ENCODE peak calls at places on chromosomes 12 and 14, in four cellular contexts. A is colonic mucosa, K is fibroblast of pulmonary artery, H is fibroblast of mammary gland. D is an unnamed sample.

GRCh38 chr14:90295870-90296516 is 35.7 kb downstream of the NRDE2 start:
- DNase-seq in A (no peak), K (no peak), H (no peak), D (no peak)

GRCh38 chr12:121860257-121860656 is 1.6 kb upstream of the HPD start:
- DNase-seq in A (no peak), K (no peak), H (no peak), D (no peak)

GRCh38 chr12:131167334-131167733 is 213.6 kb downstream of the ADGRD1 start:
- DNase-seq in A (peak), K (no peak), H (no peak), D (peak)

GRCh38 chr12:22321620-22322019 is 12.9 kb downstream of the ST8SIA1 start:
- DNase-seq in A (no peak), K (peak), H (no peak), D (no peak)

GRCh38 chr12:21690704-21691368 is 33.2 kb upstream of the LDHB start:
- DNase-seq in A (no peak), K (no peak), H (no peak), D (no peak)

GRCh38 chr14:97707603-97708002 is 910.4 kb downstream of the VRK1 start:
- DNase-seq in A (no peak), K (no peak), H (no peak), D (no peak)

GRCh38 chr12:2190085-2190484 is 137.3 kb downstream of the CACNA1C start:
- DNase-seq in A (no peak), K (no peak), H (no peak), D (no peak)

GRCh38 chr12:6750506-6750905 is 2.4 kb downstream of the MLF2 start:
- DNase-seq in A (no peak), K (no peak), H (no peak), D (no peak)

GRCh38 chr12:108425238-108425795 is 86.2 kb upstream of the CMKLR1 start:
- DNase-seq in A (no peak), K (no peak), H (no peak), D (no peak)

GRCh38 chr12:122870867-122871664 is 24.9 kb downstream of the VPS37B start:
- DNase-seq in A (no peak), K (peak), H (peak), D (peak)

GRCh38 chr12:102888511-102888910 is 28.5 kb downstream of the PAH start:
- DNase-seq in A (no peak), K (no peak), H (no peak), D (no peak)

GRCh38 chr12:102885043-102885932 is 31.8 kb downstream of the PAH start:
- DNase-seq in A (no peak), K (no peak), H (no peak), D (no peak)

GRCh38 chr12:102879144-102879763 is 37.8 kb downstream of the PAH start:
- DNase-seq in A (no peak), K (peak), H (peak), D (peak)

GRCh38 chr12:102880783-102881182 is 36.3 kb downstream of the PAH start:
- DNase-seq in A (no peak), K (no peak), H (no peak), D (no peak)

DNA sequence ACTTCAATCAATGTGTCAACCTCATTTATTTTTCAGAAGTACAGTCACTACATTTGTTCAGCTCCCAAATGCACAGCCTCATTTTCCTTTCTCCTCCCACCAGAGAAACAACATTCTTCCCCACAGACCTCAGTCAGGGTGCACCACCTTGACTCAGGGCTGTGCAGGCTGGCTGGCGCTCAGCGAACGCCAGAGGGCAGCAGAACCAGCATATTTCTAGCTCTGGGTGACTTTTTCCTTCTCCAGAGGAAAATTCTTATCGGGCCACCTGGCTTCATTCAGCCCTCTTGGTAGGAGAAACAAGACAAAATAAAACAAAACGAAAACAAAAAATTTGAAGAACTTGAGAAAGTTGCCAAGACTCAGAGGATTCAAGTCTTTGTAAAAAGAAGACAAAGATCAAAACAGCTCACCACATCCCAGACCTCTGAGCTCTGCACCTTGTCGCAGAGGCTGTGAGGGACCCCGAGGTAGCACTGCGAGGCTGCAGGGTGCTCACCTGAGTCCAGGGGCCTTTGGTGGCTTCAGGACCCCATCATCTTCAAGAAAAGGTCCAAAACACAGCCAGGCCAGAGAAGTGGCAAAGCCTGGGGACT is 33.7 kb downstream of the PAH start:
- DNase-seq in A (peak), K (peak), H (peak), D (peak)
- TF ChIP-seq CTCF in A (peak), K (peak), H (peak), D (peak)

DNA sequence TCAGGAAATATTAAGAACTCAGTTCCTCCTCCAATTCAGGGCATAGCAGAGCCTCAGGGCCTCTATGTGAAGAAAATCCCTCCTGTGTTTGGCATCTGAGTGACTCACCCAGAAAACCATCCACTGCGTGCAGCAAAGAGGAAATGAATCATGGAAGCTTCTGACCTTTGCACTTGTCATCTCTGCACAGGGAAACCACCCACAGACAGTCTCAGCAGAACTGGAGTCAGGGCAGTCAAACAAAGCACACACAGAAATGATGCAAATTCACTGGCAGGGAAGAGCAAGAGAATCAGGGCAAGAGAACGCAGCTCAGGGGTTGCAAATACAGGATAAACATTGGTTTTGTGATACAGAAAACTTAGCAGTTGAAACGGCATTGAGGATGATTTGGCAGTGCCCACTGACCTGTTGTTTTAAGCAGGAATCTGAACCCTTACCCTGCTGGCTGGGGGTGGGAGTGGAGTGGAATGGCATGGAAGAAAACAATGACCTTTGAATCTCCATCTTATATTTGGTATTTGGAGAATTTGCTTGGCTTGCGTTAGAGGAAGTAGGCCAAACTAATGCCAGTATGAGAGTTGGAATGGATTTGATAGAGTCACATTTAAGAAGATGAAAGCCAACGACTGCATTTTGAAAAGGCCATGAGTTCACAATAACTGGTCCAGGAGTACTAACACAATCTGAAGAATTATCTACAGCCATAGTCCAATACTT is 53.5 kb downstream of the PHLDA1 start:
- DNase-seq in A (peak), K (peak), H (peak), D (no peak)
- H3K4me3 ChIP-seq in A (no peak), K (no peak), H (no peak), D (no peak)

GRCh38 chr14:45810152-45810872 is 557.3 kb upstream of the MIS18BP1 start:
- DNase-seq in A (peak), K (no peak), H (no peak), D (no peak)
- TF ChIP-seq CTCF in A (peak), K (no peak), H (no peak), D (peak)

GRCh38 chr12:19245656-19246055 is 116.1 kb downstream of the PLEKHA5 start:
- DNase-seq in A (no peak), K (peak), H (peak), D (no peak)
- H3K4me3 ChIP-seq in A (no peak), K (no peak), H (no peak), D (no peak)

GRCh38 chr14:70631948-70632347 is 9.8 kb upstream of the TTC9 start:
- DNase-seq in A (no peak), K (no peak), H (no peak), D (no peak)
- TF ChIP-seq CTCF in A (no peak), K (no peak), H (no peak), D (peak)